ENCODE peak calls at places on chromosomes 7 and 10, in five cellular contexts. F, H, C, P and X are unnamed samples.

GRCh38 chr10:29883231-29883630 is 176.2 kb downstream of the JCAD start:
- DNase-seq in C (no peak), P (no peak), F (no peak), H (no peak), X (no peak)

GRCh38 chr7:22387583-22387982 is 30.6 kb upstream of the RAPGEF5 start:
- DNase-seq in F (no peak), C (no peak), H (no peak), P (no peak), X (peak)

GRCh38 chr7:130758429-130759056 is 24.5 kb upstream of the KLF14 start:
- DNase-seq in P (peak), C (peak), F (no peak), H (no peak), X (peak)

GRCh38 chr10:28875535-28876208 is 198.4 kb downstream of the BAMBI start:
- DNase-seq in F (no peak), C (no peak), P (peak), H (no peak), X (no peak)

GRCh38 chr10:35545878-35546631 is 59.1 kb upstream of the GJD4 start:
- DNase-seq in H (no peak), C (no peak), F (no peak), P (peak), X (no peak)

GRCh38 chr10:44935201-44935960 is 24.2 kb upstream of the RASSF4 start:
- DNase-seq in F (peak), C (no peak), H (no peak), P (peak), X (peak)

GRCh38 chr7:117781707-117782106 is 91.5 kb downstream of the CTTNBP2 start:
- DNase-seq in F (no peak), C (no peak), H (no peak), P (no peak), X (no peak)

GRCh38 chr7:3916146-3916545 is 615.1 kb downstream of the SDK1 start:
- DNase-seq in P (peak), F (no peak), C (no peak), H (no peak), X (peak)

GRCh38 chr7:90804370-90804769 is 208.2 kb downstream of the CDK14 start:
- DNase-seq in P (no peak), C (no peak), F (no peak), H (no peak), X (no peak)

GRCh38 chr7:150356265-150356897 is 12.2 kb upstream of the REPIN1 start:
- DNase-seq in H (no peak), C (no peak), F (peak), P (no peak), X (no peak)

GRCh38 chr7:24428676-24429075 is 144.6 kb upstream of the PALS2 start:
- DNase-seq in F (no peak), H (no peak), P (no peak), C (no peak), X (no peak)